ENCODE peak calls at places on chromosomes 12 and 14, in six cellular contexts. V is adrenal gland; R is activated gamma-delta T cell; T is anterior cingulate cortex; B is HEK293T; I is activated CD8-positive, alpha-beta T cell treated with anti-CD3 and anti-CD28 coated beads, Interleukin-2, amount 10 ng/mL, durations not matched to agents 7 days and 5 days. K is an unnamed sample.

GRCh38 chr12:5660271-5660670 is 228.4 kb downstream of the NTF3 start:
- DNase-seq in T (no peak), R (no peak), I (no peak), B (no peak), V (no peak), K (no peak)

GRCh38 chr12:52618216-52618615 is at the start of gene KRT73:
- DNase-seq in T (no peak), B (no peak), V (no peak), I (peak), R (no peak), K (no peak)

GRCh38 chr12:24748326-24748725 is 200.6 kb downstream of the BCAT1 start:
- DNase-seq in V (no peak), B (no peak), T (no peak), I (no peak), R (no peak), K (no peak)

GRCh38 chr12:95286713-95287112 is 69.1 kb downstream of the VEZT start:
- DNase-seq in T (no peak), I (no peak), B (no peak), R (no peak), V (no peak), K (no peak)

GRCh38 chr12:75428767-75429166 is 37.9 kb downstream of the GLIPR1L2 start:
- DNase-seq in V (no peak), R (no peak), B (no peak), I (no peak), T (no peak), K (no peak)

GRCh38 chr12:6766651-6767300 is 613 bp downstream of the PTMS start:
- DNase-seq in T (peak), V (peak), B (peak), R (peak), I (peak), K (peak)

GRCh38 chr12:48159976-48160525 is 2.7 kb upstream of the ASB8 start:
- DNase-seq in I (no peak), R (no peak), B (no peak), V (no peak), T (no peak), K (no peak)

GRCh38 chr14:76426161-76426696 is 50.3 kb downstream of the ESRRB start:
- DNase-seq in I (no peak), R (no peak), T (no peak), B (peak), V (no peak), K (no peak)

GRCh38 chr12:63935361-63935760 is 90.9 kb downstream of the SRGAP1 start:
- DNase-seq in R (no peak), B (no peak), T (no peak), I (no peak), V (no peak), K (no peak)

GRCh38 chr12:2299207-2299606 is 246.4 kb downstream of the CACNA1C start:
- DNase-seq in B (no peak), R (no peak), V (no peak), T (no peak), I (no peak), K (no peak)

GRCh38 chr14:85280074-85280473 is 249.9 kb upstream of the FLRT2 start:
- DNase-seq in I (no peak), R (no peak), T (no peak), B (no peak), V (no peak), K (no peak)

GRCh38 chr14:99330316-99331240 is 58.6 kb upstream of the BCL11B start:
- DNase-seq in V (no peak), I (no peak), R (no peak), B (no peak), T (no peak), K (no peak)

GRCh38 chr14:93083898-93084297 is 31.8 kb downstream of the ITPK1 start:
- DNase-seq in V (no peak), I (no peak), R (no peak), B (no peak), T (no peak), K (no peak)

GRCh38 chr14:24339284-24340151 is at the start of gene RIPK3:
- DNase-seq in V (no peak), B (no peak), R (peak), T (no peak), I (peak), K (no peak)

GRCh38 chr12:108916336-108916735 is 36.4 kb downstream of the DAO start:
- DNase-seq in T (no peak), I (no peak), B (no peak), R (no peak), V (no peak), K (no peak)

GRCh38 chr14:94292872-94293577 is at the start of gene SERPINA10:
- DNase-seq in R (no peak), I (no peak), V (no peak), T (no peak), B (no peak), K (no peak)

GRCh38 chr12:92928431-92928961 is 599 bp downstream of the EEA1 start:
- DNase-seq in I (peak), V (peak), T (peak), B (peak), R (peak), K (peak)

GRCh38 chr12:67811437-67812361 is 163.2 kb downstream of the DYRK2 start:
- DNase-seq in I (no peak), T (no peak), B (no peak), V (no peak), R (no peak), K (no peak)

GRCh38 chr12:89376844-89377243 is 24.5 kb upstream of the DUSP6 start:
- DNase-seq in V (no peak), B (no peak), T (no peak), I (no peak), R (no peak), K (no peak)

GRCh38 chr14:89746135-89746534 is 208.4 kb downstream of the EFCAB11 start:
- DNase-seq in I (no peak), B (no peak), R (no peak), V (no peak), T (no peak), K (no peak)

GRCh38 chr12:16349132-16349463 is 1.7 kb downstream of the MGST1 start:
- DNase-seq in T (no peak), B (no peak), V (peak), R (no peak), I (no peak), K (no peak)

K was measured in D341Med.